ENCODE peak calls at places on chromosomes 5 and 9, in nine cellular contexts. X, Q, W, H, E, G, J, F and U are unnamed samples.

GRCh38 chr5:132065351-132065937 is 5.0 kb downstream of the IL3 start:
- DNase-seq in X (no peak), F (peak), J (peak), G (peak), E (peak), Q (no peak), W (peak), H (peak), U (peak)

GRCh38 chr5:101543780-101544179 is 640.7 kb upstream of the ST8SIA4 start:
- DNase-seq in E (no peak), Q (no peak), G (no peak), W (no peak), H (no peak), X (no peak), F (no peak), J (no peak), U (no peak)

GRCh38 chr9:93136011-93136440 is 2.0 kb upstream of the NINJ1 start:
- DNase-seq in F (no peak), W (peak), G (no peak), E (peak), Q (no peak), H (no peak), J (no peak), X (no peak), U (no peak)

GRCh38 chr5:173919443-173919842 is 31.3 kb downstream of the CPEB4 start:
- DNase-seq in Q (no peak), X (no peak), F (no peak), J (no peak), W (no peak), H (no peak), G (no peak), E (no peak), U (no peak)

GRCh38 chr9:79193506-79194223 is 378.1 kb upstream of the TLE4 start:
- DNase-seq in H (no peak), F (no peak), X (no peak), Q (no peak), W (no peak), J (no peak), E (no peak), G (no peak), U (no peak)

GRCh38 chr5:172904643-172905345 is 54.4 kb upstream of the RPL26L1 start:
- DNase-seq in J (peak), W (no peak), Q (no peak), E (peak), H (peak), X (no peak), G (no peak), F (peak), U (no peak)

GRCh38 chr9:93807166-93808013 is 147.8 kb downstream of the BARX1 start:
- DNase-seq in E (no peak), X (no peak), H (no peak), F (no peak), J (no peak), W (no peak), G (no peak), Q (no peak), U (no peak)

GRCh38 chr9:71767421-71768321 is 642 bp downstream of the CEMIP2 start:
- DNase-seq in G (no peak), J (peak), X (no peak), F (peak), W (no peak), E (peak), H (peak), Q (peak), U (no peak)

GRCh38 chr5:115262405-115263247 is at the start of gene PGGT1B:
- DNase-seq in F (peak), G (peak), H (peak), X (peak), W (peak), J (peak), E (peak), Q (peak), U (no peak)